ENCODE peak calls at places on chromosomes 4 and X, in seven cellular contexts. One of them, this sample, is unnamed.

GRCh38 chrX:45557390-45557789 is 356.7 kb upstream of the DIPK2B start:
- DNase-seq in AG04450: no peak
- DNase-seq in CD4-positive, alpha-beta T cell: no peak
- DNase-seq in astrocyte: no peak
- DNase-seq in MCF 10A: peak
- DNase-seq in H9: no peak
- DNase-seq in fibroblast of pulmonary artery: peak
- DNase-seq in this sample: peak

GRCh38 chr4:7416745-7417432 is 17.8 kb downstream of the PSAPL1 start:
- DNase-seq in AG04450: no peak
- DNase-seq in MCF 10A: no peak
- DNase-seq in fibroblast of pulmonary artery: no peak
- DNase-seq in H9: peak
- DNase-seq in astrocyte: no peak
- DNase-seq in CD4-positive, alpha-beta T cell: no peak
- DNase-seq in this sample: no peak

GRCh38 chr4:183369073-183369472 is 46.8 kb upstream of the CLDN24 start:
- DNase-seq in AG04450: no peak
- DNase-seq in H9: no peak
- DNase-seq in fibroblast of pulmonary artery: no peak
- DNase-seq in astrocyte: no peak
- DNase-seq in MCF 10A: no peak
- DNase-seq in CD4-positive, alpha-beta T cell: no peak
- DNase-seq in this sample: no peak

GRCh38 chr4:7863911-7864681 is 75.6 kb downstream of the AFAP1 start:
- DNase-seq in AG04450: no peak
- DNase-seq in fibroblast of pulmonary artery: no peak
- DNase-seq in MCF 10A: no peak
- DNase-seq in astrocyte: no peak
- DNase-seq in H9: peak
- DNase-seq in CD4-positive, alpha-beta T cell: no peak
- DNase-seq in this sample: no peak

GRCh38 chrX:24285082-24285481 is 28.8 kb downstream of the SUPT20HL2 start:
- DNase-seq in MCF 10A: peak
- DNase-seq in CD4-positive, alpha-beta T cell: no peak
- DNase-seq in H9: no peak
- DNase-seq in astrocyte: no peak
- DNase-seq in AG04450: no peak
- DNase-seq in fibroblast of pulmonary artery: no peak
- DNase-seq in this sample: no peak

GRCh38 chrX:46722742-46723568 is 36.0 kb downstream of the SLC9A7 start:
- DNase-seq in fibroblast of pulmonary artery: no peak
- DNase-seq in MCF 10A: peak
- DNase-seq in H9: no peak
- DNase-seq in astrocyte: peak
- DNase-seq in CD4-positive, alpha-beta T cell: no peak
- DNase-seq in AG04450: no peak
- DNase-seq in this sample: peak

GRCh38 chrX:113512700-113513395 is 672.2 kb upstream of the AMOT start:
- DNase-seq in fibroblast of pulmonary artery: peak
- DNase-seq in MCF 10A: peak
- DNase-seq in AG04450: no peak
- DNase-seq in astrocyte: peak
- DNase-seq in H9: no peak
- DNase-seq in CD4-positive, alpha-beta T cell: no peak
- DNase-seq in this sample: peak

GRCh38 chrX:9700555-9700954 is 65.1 kb downstream of the GPR143 start:
- DNase-seq in CD4-positive, alpha-beta T cell: no peak
- DNase-seq in fibroblast of pulmonary artery: no peak
- DNase-seq in astrocyte: no peak
- DNase-seq in H9: peak
- DNase-seq in AG04450: no peak
- DNase-seq in MCF 10A: no peak
- DNase-seq in this sample: no peak

GRCh38 chr4:35201403-35201802 is 1042.9 kb downstream of the ARAP2 start:
- DNase-seq in fibroblast of pulmonary artery: no peak
- DNase-seq in CD4-positive, alpha-beta T cell: no peak
- DNase-seq in astrocyte: no peak
- DNase-seq in H9: no peak
- DNase-seq in MCF 10A: no peak
- DNase-seq in AG04450: no peak
- DNase-seq in this sample: no peak

GRCh38 chr4:13750594-13750993 is 123.1 kb upstream of the BOD1L1 start:
- DNase-seq in CD4-positive, alpha-beta T cell: no peak
- DNase-seq in H9: no peak
- DNase-seq in fibroblast of pulmonary artery: no peak
- DNase-seq in MCF 10A: peak
- DNase-seq in AG04450: no peak
- DNase-seq in astrocyte: no peak
- DNase-seq in this sample: no peak

GRCh38 chr4:13542577-13543042 is 1.7 kb downstream of the NKX3-2 start:
- DNase-seq in H9: no peak
- DNase-seq in AG04450: no peak
- DNase-seq in MCF 10A: no peak
- DNase-seq in CD4-positive, alpha-beta T cell: no peak
- DNase-seq in astrocyte: no peak
- DNase-seq in fibroblast of pulmonary artery: no peak
- DNase-seq in this sample: no peak

GRCh38 chrX:135420831-135421230 is 913 bp upstream of the SMIM10L2A start:
- DNase-seq in H9: no peak
- DNase-seq in CD4-positive, alpha-beta T cell: no peak
- DNase-seq in AG04450: no peak
- DNase-seq in fibroblast of pulmonary artery: no peak
- DNase-seq in MCF 10A: no peak
- DNase-seq in astrocyte: no peak
- DNase-seq in this sample: no peak

GRCh38 chr4:108008721-108009120 is 19.0 kb downstream of the HADH start:
- DNase-seq in astrocyte: peak
- DNase-seq in MCF 10A: peak
- DNase-seq in H9: no peak
- DNase-seq in fibroblast of pulmonary artery: peak
- DNase-seq in CD4-positive, alpha-beta T cell: no peak
- DNase-seq in AG04450: no peak
- DNase-seq in this sample: peak

GRCh38 chr4:5963611-5964010 is 54.6 kb downstream of the C4orf50 start:
- DNase-seq in H9: no peak
- DNase-seq in AG04450: no peak
- DNase-seq in CD4-positive, alpha-beta T cell: no peak
- DNase-seq in MCF 10A: no peak
- DNase-seq in fibroblast of pulmonary artery: no peak
- DNase-seq in astrocyte: no peak
- DNase-seq in this sample: no peak

GRCh38 chr4:149404143-149404542 is 411.5 kb downstream of the IQCM start:
- DNase-seq in AG04450: no peak
- DNase-seq in CD4-positive, alpha-beta T cell: no peak
- DNase-seq in H9: no peak
- DNase-seq in astrocyte: no peak
- DNase-seq in fibroblast of pulmonary artery: no peak
- DNase-seq in MCF 10A: no peak
- DNase-seq in this sample: no peak

GRCh38 chr4:70544279-70544870 is 26.0 kb downstream of the AMTN start:
- DNase-seq in AG04450: no peak
- DNase-seq in MCF 10A: peak
- DNase-seq in astrocyte: no peak
- DNase-seq in H9: no peak
- DNase-seq in fibroblast of pulmonary artery: peak
- DNase-seq in CD4-positive, alpha-beta T cell: no peak
- DNase-seq in this sample: peak

GRCh38 chrX:28549839-28550238 is 37.4 kb upstream of the IL1RAPL1 start:
- DNase-seq in MCF 10A: no peak
- DNase-seq in AG04450: no peak
- DNase-seq in H9: peak
- DNase-seq in fibroblast of pulmonary artery: no peak
- DNase-seq in astrocyte: no peak
- DNase-seq in CD4-positive, alpha-beta T cell: no peak
- DNase-seq in this sample: no peak

GRCh38 chr4:169540774-169541173 is 71.6 kb downstream of the NEK1 start:
- DNase-seq in H9: no peak
- DNase-seq in astrocyte: no peak
- DNase-seq in AG04450: no peak
- DNase-seq in fibroblast of pulmonary artery: peak
- DNase-seq in CD4-positive, alpha-beta T cell: no peak
- DNase-seq in MCF 10A: no peak
- DNase-seq in this sample: no peak

GRCh38 chr4:43846111-43846587 is 602.5 kb downstream of the KCTD8 start:
- DNase-seq in CD4-positive, alpha-beta T cell: no peak
- DNase-seq in astrocyte: no peak
- DNase-seq in H9: no peak
- DNase-seq in MCF 10A: no peak
- DNase-seq in fibroblast of pulmonary artery: no peak
- DNase-seq in AG04450: no peak
- DNase-seq in this sample: no peak

GRCh38 chr4:127783026-127783769 is 1.1 kb downstream of the HSPA4L start:
- DNase-seq in CD4-positive, alpha-beta T cell: no peak
- DNase-seq in MCF 10A: peak
- DNase-seq in fibroblast of pulmonary artery: peak
- DNase-seq in AG04450: no peak
- DNase-seq in H9: peak
- DNase-seq in astrocyte: peak
- DNase-seq in this sample: peak

GRCh38 chr4:17662694-17663093 is 48.3 kb downstream of the MED28 start:
- DNase-seq in H9: no peak
- DNase-seq in MCF 10A: peak
- DNase-seq in astrocyte: peak
- DNase-seq in fibroblast of pulmonary artery: peak
- DNase-seq in AG04450: no peak
- DNase-seq in CD4-positive, alpha-beta T cell: no peak
- DNase-seq in this sample: no peak

GRCh38 chr4:109332926-109333464 is 30.5 kb upstream of the COL25A1 start:
- DNase-seq in astrocyte: no peak
- DNase-seq in MCF 10A: peak
- DNase-seq in CD4-positive, alpha-beta T cell: no peak
- DNase-seq in H9: peak
- DNase-seq in AG04450: no peak
- DNase-seq in fibroblast of pulmonary artery: peak
- DNase-seq in this sample: no peak

GRCh38 chr4:6992728-6993655 is 50.2 kb upstream of the TADA2B start:
- DNase-seq in AG04450: no peak
- DNase-seq in MCF 10A: no peak
- DNase-seq in astrocyte: peak
- DNase-seq in CD4-positive, alpha-beta T cell: no peak
- DNase-seq in fibroblast of pulmonary artery: no peak
- DNase-seq in H9: no peak
- DNase-seq in this sample: no peak

GRCh38 chrX:96430756-96431455 is 253.7 kb upstream of the DIAPH2 start:
- DNase-seq in H9: no peak
- DNase-seq in fibroblast of pulmonary artery: no peak
- DNase-seq in CD4-positive, alpha-beta T cell: no peak
- DNase-seq in astrocyte: no peak
- DNase-seq in MCF 10A: no peak
- DNase-seq in AG04450: no peak
- DNase-seq in this sample: no peak

GRCh38 chr4:79241846-79242245 is 84.0 kb downstream of the NAA11 start:
- DNase-seq in fibroblast of pulmonary artery: peak
- DNase-seq in AG04450: no peak
- DNase-seq in astrocyte: peak
- DNase-seq in MCF 10A: peak
- DNase-seq in H9: no peak
- DNase-seq in CD4-positive, alpha-beta T cell: no peak
- DNase-seq in this sample: no peak

GRCh38 chr4:159292137-159292896 is 189.4 kb downstream of the RAPGEF2 start:
- DNase-seq in fibroblast of pulmonary artery: no peak
- DNase-seq in astrocyte: no peak
- DNase-seq in H9: no peak
- DNase-seq in CD4-positive, alpha-beta T cell: no peak
- DNase-seq in MCF 10A: no peak
- DNase-seq in AG04450: no peak
- DNase-seq in this sample: no peak
- TF ChIP-seq CTCF in fibroblast of pulmonary artery: no peak
- TF ChIP-seq CTCF in astrocyte: no peak
- TF ChIP-seq CTCF in H9: peak
- TF ChIP-seq CTCF in CD4-positive, alpha-beta T cell: no peak
- TF ChIP-seq CTCF in MCF 10A: no peak
- TF ChIP-seq CTCF in AG04450: no peak
- TF ChIP-seq CTCF in this sample: no peak

GRCh38 chr4:125483278-125483677 is 168.5 kb downstream of the FAT4 start:
- DNase-seq in fibroblast of pulmonary artery: peak
- DNase-seq in MCF 10A: no peak
- DNase-seq in astrocyte: peak
- DNase-seq in AG04450: no peak
- DNase-seq in CD4-positive, alpha-beta T cell: no peak
- DNase-seq in H9: no peak
- DNase-seq in this sample: no peak

GRCh38 chr4:125482822-125483221 is 168.1 kb downstream of the FAT4 start:
- DNase-seq in astrocyte: no peak
- DNase-seq in fibroblast of pulmonary artery: no peak
- DNase-seq in AG04450: no peak
- DNase-seq in MCF 10A: no peak
- DNase-seq in H9: no peak
- DNase-seq in CD4-positive, alpha-beta T cell: no peak
- DNase-seq in this sample: no peak

GRCh38 chr4:125484912-125485311 is 170.2 kb downstream of the FAT4 start:
- DNase-seq in fibroblast of pulmonary artery: no peak
- DNase-seq in astrocyte: no peak
- DNase-seq in CD4-positive, alpha-beta T cell: no peak
- DNase-seq in AG04450: no peak
- DNase-seq in H9: no peak
- DNase-seq in MCF 10A: no peak
- DNase-seq in this sample: no peak

GRCh38 chr4:125489952-125490690 is 175.4 kb downstream of the FAT4 start:
- DNase-seq in fibroblast of pulmonary artery: no peak
- DNase-seq in CD4-positive, alpha-beta T cell: no peak
- DNase-seq in H9: no peak
- DNase-seq in astrocyte: no peak
- DNase-seq in MCF 10A: no peak
- DNase-seq in AG04450: no peak
- DNase-seq in this sample: no peak

DNA sequence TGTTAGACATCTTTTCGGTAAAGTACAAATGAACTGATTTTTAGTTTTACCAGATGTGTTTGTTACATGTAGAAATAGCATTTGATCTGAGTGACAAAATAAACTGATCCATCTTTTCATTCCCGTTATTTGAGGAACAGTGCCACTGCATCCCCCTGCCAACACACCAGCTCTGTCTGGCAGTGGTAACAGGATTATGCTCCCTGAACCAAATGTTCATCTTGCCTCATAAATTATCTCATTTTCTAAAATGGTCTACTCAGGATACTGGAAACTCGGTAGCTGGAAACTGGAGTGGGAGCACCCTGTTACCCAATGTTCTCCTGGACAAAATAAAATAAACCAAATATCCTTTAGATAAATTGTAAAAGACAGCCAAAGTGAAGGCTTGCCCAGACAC is 171.6 kb downstream of the FAT4 start:
- DNase-seq in AG04450: no peak
- DNase-seq in astrocyte: no peak
- DNase-seq in fibroblast of pulmonary artery: no peak
- DNase-seq in CD4-positive, alpha-beta T cell: no peak
- DNase-seq in H9: no peak
- DNase-seq in MCF 10A: no peak
- DNase-seq in this sample: no peak
- TF ChIP-seq CTCF in AG04450: no peak
- TF ChIP-seq CTCF in astrocyte: no peak
- TF ChIP-seq CTCF in fibroblast of pulmonary artery: no peak
- TF ChIP-seq CTCF in CD4-positive, alpha-beta T cell: no peak
- TF ChIP-seq CTCF in H9: no peak
- TF ChIP-seq CTCF in MCF 10A: no peak
- TF ChIP-seq CTCF in this sample: no peak

GRCh38 chr4:117429061-117429460 is 343.7 kb upstream of the TRAM1L1 start:
- DNase-seq in MCF 10A: no peak
- DNase-seq in fibroblast of pulmonary artery: no peak
- DNase-seq in AG04450: no peak
- DNase-seq in CD4-positive, alpha-beta T cell: no peak
- DNase-seq in H9: peak
- DNase-seq in astrocyte: no peak
- DNase-seq in this sample: no peak
- TF ChIP-seq CTCF in MCF 10A: no peak
- TF ChIP-seq CTCF in fibroblast of pulmonary artery: no peak
- TF ChIP-seq CTCF in AG04450: no peak
- TF ChIP-seq CTCF in CD4-positive, alpha-beta T cell: no peak
- TF ChIP-seq CTCF in H9: peak
- TF ChIP-seq CTCF in astrocyte: no peak
- TF ChIP-seq CTCF in this sample: no peak

GRCh38 chrX:55342533-55343501 is 78.1 kb upstream of the PAGE3 start:
- DNase-seq in H9: peak
- DNase-seq in astrocyte: no peak
- DNase-seq in fibroblast of pulmonary artery: peak
- DNase-seq in MCF 10A: peak
- DNase-seq in CD4-positive, alpha-beta T cell: peak
- DNase-seq in AG04450: no peak
- DNase-seq in this sample: peak
- TF ChIP-seq CTCF in H9: peak
- TF ChIP-seq CTCF in astrocyte: no peak
- TF ChIP-seq CTCF in fibroblast of pulmonary artery: peak
- TF ChIP-seq CTCF in MCF 10A: peak
- TF ChIP-seq CTCF in CD4-positive, alpha-beta T cell: peak
- TF ChIP-seq CTCF in AG04450: no peak
- TF ChIP-seq CTCF in this sample: peak